ENCODE peak calls at places on chromosomes 6 and 20, in seven cellular contexts. I is right lobe of liver, Q is colonic mucosa, B is SK-N-SH, C is aorta, T is heart left ventricle, Y is A549. F is an unnamed sample.

GRCh38 chr20:17562804-17563305 is 7.0 kb upstream of the DSTN start:
- DNase-seq in T (no peak), I (no peak), B (no peak), Q (no peak), Y (peak; percentile 83), C (no peak), F (peak; percentile 53)

GRCh38 chr6:1604347-1604990 is 5.2 kb upstream of the FOXC1 start:
- DNase-seq in I (peak; percentile 77), Y (peak; percentile 52), T (peak; percentile 69), C (peak; percentile 95), Q (peak; percentile 61), B (peak; percentile 94), F (peak; percentile 57)

GRCh38 chr6:11362481-11363018 is 130.1 kb upstream of the NEDD9 start:
- DNase-seq in B (no peak), Q (no peak), T (no peak), Y (no peak), C (no peak), I (no peak), F (no peak)

GRCh38 chr6:170176621-170177382 is 114.1 kb downstream of the DLL1 start:
- DNase-seq in Y (peak; percentile 19), I (no peak), B (peak; percentile 80), C (no peak), T (no peak), Q (peak; percentile 14), F (no peak)

GRCh38 chr6:139882977-139883728 is 508.7 kb upstream of the CITED2 start:
- DNase-seq in I (no peak), Q (no peak), Y (no peak), B (no peak), T (no peak), C (no peak), F (no peak)

GRCh38 chr6:31113861-31114539 is 600 bp upstream of the PSORS1C1 start:
- DNase-seq in I (no peak), T (no peak), Q (no peak), Y (no peak), B (no peak), C (peak; percentile 25), F (no peak)

GRCh38 chr6:15437090-15437489 is 191.2 kb downstream of the JARID2 start:
- DNase-seq in Q (no peak), T (no peak), B (no peak), Y (no peak), C (no peak), I (no peak), F (no peak)

GRCh38 chr6:101417899-101418298 is 24.4 kb downstream of the GRIK2 start:
- DNase-seq in Q (no peak), Y (no peak), T (no peak), B (no peak), C (no peak), I (no peak), F (no peak)

GRCh38 chr6:25050356-25050755 is 114.6 kb upstream of the RIPOR2 start:
- DNase-seq in B (no peak), Q (no peak), C (no peak), Y (no peak), T (no peak), I (no peak), F (no peak)

GRCh38 chr6:42099340-42100028 is 42.9 kb downstream of the C6orf132 start:
- DNase-seq in C (no peak), T (no peak), B (no peak), Y (no peak), Q (peak; percentile 89), I (no peak), F (peak; percentile 90)

GRCh38 chr6:93164781-93165180 is 254.6 kb downstream of the EPHA7 start:
- DNase-seq in B (no peak), I (no peak), Y (no peak), Q (no peak), T (no peak), C (no peak), F (no peak)

GRCh38 chr6:116840091-116840490 is 11.2 kb upstream of the GPRC6A start:
- DNase-seq in T (no peak), Q (no peak), C (no peak), Y (no peak), I (no peak), B (no peak), F (no peak)

GRCh38 chr6:150448221-150448620 is 79.4 kb downstream of the IYD start:
- DNase-seq in Q (no peak), C (no peak), I (no peak), B (no peak), T (no peak), Y (no peak), F (no peak)

GRCh38 chr6:150453357-150453756 is 84.5 kb downstream of the IYD start:
- DNase-seq in Y (no peak), I (no peak), Q (no peak), C (no peak), B (no peak), T (no peak), F (no peak)

GRCh38 chr6:150452642-150453243 is 83.9 kb downstream of the IYD start:
- DNase-seq in I (peak; percentile 72), C (no peak), Q (no peak), T (peak; percentile 73), Y (no peak), B (no peak), F (peak; percentile 77)

GRCh38 chr6:150450918-150451317 is 82.1 kb downstream of the IYD start:
- DNase-seq in Y (no peak), B (no peak), T (no peak), C (no peak), I (no peak), Q (no peak), F (no peak)

GRCh38 chr6:150451767-150452641 is 83.2 kb downstream of the IYD start:
- DNase-seq in T (no peak), Q (no peak), Y (no peak), B (no peak), I (no peak), C (no peak), F (no peak)
- H3K27ac ChIP-seq in T (peak overlapping the region; percentile 75), Q (no peak overlapping the region), Y (no peak overlapping the region), B (no peak overlapping the region), I (no peak overlapping the region), C (no peak overlapping the region), F (peak overlapping the region; percentile 1)

DNA sequence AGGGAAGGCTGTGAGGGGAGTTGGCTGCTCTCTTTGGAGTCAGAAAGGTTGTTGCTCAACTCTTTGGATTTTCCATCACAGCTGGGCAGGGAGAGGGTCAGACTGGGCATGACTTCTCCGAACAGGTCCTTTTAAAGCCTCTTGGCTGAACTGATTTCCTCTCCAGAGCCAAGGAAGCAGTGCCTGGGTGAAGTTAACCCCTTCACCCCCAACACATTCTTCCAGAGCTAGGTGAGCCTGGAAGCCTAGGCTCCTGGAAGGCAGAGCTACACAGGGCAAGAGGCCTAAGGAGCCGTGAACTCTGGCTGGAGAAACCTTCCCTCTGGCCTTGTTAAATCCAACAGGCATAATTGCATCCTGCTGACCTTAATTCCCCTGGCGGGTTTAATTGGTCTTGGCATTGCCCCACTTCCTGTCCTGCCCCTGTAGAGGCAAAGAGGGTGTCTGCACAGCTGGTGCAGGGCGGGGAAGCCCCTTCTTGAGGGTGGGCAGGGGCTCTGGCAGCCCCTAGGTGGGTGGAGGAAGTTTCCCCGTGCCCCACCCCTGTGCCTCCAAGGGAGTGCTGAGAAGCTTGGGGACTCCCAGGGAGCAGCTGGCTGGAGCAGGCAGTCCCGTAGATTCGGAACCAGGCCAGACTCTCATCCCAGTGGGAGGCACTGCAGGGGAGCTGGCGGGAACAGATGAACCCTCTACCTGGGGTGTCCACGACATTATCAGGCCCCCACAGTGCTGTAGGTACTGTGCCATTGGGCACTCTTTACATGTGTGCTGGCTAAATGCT is 3.6 kb upstream of the MYLK2 start:
- DNase-seq in C (no peak), B (peak; percentile 62), Y (peak; percentile 19), Q (no peak), T (peak; percentile 48), I (no peak), F (no peak)
- H3K4me1 ChIP-seq in C (peaks cover 4% of the 10 kb centered on the region), B (peaks cover 18% of the 10 kb centered on the region), Y (no peaks in the 10 kb centered on the region), Q (no peaks in the 10 kb centered on the region), T (peaks cover 45% of the 10 kb centered on the region), I (no peaks in the 10 kb centered on the region), F (peaks cover 5% of the 10 kb centered on the region)

DNA sequence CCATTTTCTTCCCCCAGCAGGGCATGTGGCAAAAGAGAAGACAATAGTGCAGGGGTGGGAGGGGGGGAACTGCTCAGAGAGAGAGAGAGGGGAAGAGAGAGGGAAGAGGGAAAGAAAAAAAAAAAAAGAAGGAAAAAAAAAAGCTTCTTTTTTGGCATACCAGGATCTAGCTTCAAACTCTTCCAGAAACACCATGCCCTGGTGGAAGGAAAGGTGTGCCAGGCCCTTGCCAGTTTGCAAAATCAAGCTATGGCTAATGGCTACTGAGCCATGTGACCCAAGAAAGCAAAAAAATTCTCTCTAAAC is 326 bp downstream of the ZMYND8 start:
- DNase-seq in C (no peak), T (no peak), Y (no peak), Q (no peak), I (no peak), B (no peak), F (no peak)
- H3K4me3 ChIP-seq in C (no peak overlapping the region), T (peak overlapping the region; percentile 4), Y (peak overlapping the region; percentile 7), Q (no peak overlapping the region), I (peak overlapping the region; percentile 6), B (peak overlapping the region; percentile 42), F (no peak overlapping the region)

GRCh38 chr6:106546322-106547052 is 82.8 kb downstream of the RTN4IP1 start:
- DNase-seq in Q (no peak), T (no peak), B (no peak), Y (peak; percentile 45), C (no peak), I (no peak), F (no peak)
- H3K27ac ChIP-seq in Q (peak overlapping the region; percentile 45), T (no peak overlapping the region), B (peak overlapping the region; percentile 81), Y (peak overlapping the region; percentile 71), C (no peak overlapping the region), I (no peak overlapping the region), F (no peak overlapping the region)

DNA sequence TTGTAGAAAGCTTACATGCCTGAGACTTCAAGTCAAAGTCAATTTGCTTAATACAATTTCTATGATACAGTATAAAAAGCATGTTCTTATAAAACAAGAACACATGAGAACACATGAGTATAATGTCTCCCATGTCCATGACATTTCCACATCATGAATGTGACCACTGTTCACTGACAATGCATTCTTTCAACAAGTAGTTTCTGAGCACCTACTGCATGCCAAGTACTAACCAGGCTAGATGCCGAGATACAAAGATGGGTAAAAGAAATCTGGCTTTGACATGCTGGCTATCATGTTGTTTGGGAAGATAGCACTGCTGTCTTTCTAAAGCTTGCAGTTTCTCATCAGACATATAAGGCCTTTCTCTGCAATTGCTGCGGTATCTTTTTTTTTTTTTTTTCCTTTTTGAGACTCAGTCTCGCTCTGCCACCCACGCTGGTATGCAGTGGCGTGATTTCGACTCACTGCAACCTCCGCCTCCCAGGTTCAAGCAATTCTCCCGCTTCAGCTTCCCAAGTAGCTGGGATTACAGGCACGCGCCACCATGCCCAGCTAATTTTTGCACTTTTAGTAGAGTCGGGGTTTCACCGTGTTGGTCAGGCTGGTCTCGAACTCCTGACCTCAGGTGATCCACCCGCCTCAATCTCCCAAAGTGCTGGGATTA is 123.6 kb upstream of the DST start:
- DNase-seq in Q (no peak), C (no peak), B (no peak), Y (no peak), I (no peak), T (no peak), F (no peak)
- H3K4me1 ChIP-seq in Q (no peaks in the 10 kb centered on the region), C (peaks cover 4% of the 10 kb centered on the region), B (peaks cover 5% of the 10 kb centered on the region), Y (peaks cover 55% of the 10 kb centered on the region), I (peaks cover 5% of the 10 kb centered on the region), T (peaks cover 69% of the 10 kb centered on the region), F (peaks cover 3% of the 10 kb centered on the region)

DNA sequence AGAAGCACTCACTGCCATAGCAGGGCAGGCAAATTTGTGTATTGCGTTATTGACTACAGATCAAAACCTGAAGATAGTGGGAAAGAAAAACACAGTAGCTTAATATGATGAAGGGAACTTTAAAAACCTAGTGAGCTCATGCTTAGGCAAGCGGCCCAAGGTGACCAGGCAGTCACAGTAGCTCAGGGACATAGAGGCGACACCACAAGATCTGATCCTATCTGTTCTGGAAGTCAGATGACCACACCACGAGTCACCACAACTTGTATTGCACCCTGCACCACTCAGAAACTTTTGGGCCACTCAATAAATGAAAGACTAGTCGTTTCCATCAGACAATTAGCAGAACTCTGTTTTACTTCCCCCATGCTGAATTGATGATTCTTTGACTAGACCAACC is 4.9 kb downstream of the CLIC5 start:
- DNase-seq in Y (no peak), I (no peak), T (peak; percentile 54), C (no peak), B (no peak), Q (no peak), F (no peak)
- H3K4me3 ChIP-seq in Y (no peak overlapping the region), I (no peak overlapping the region), T (no peak overlapping the region), C (no peak overlapping the region), B (no peak overlapping the region), Q (no peak overlapping the region), F (no peak overlapping the region)

F was measured in lung.